ENCODE peak calls at places on chromosomes 12 and 14, in seven cellular contexts. L is K562, N is PC-3, B is GM23248, Y is fibroblast of lung, F is GM23338, Q is IMR-90. U is an unnamed sample.
A peak's percentile ranks its signal among the peaks of the same experiment; 100 is the strongest.

GRCh38 chr14:106377432-106377831 is 851.0 kb downstream of the TMEM121 start:
- DNase-seq in L (no peak), F (no peak), Y (no peak), B (no peak), Q (no peak), N (no peak), U (no peak)

GRCh38 chr14:88470542-88471440 is 84.0 kb downstream of the PTPN21 start:
- DNase-seq in B (peak; percentile 45), Y (peak; percentile 17), F (no peak), L (no peak), Q (peak; percentile 63), N (peak; percentile 54), U (peak; percentile 50)

GRCh38 chr14:56002876-56003625 is 115.2 kb upstream of the PELI2 start:
- DNase-seq in Y (no peak), F (peak; percentile 23), Q (no peak), L (no peak), N (no peak), B (no peak), U (no peak)

GRCh38 chr12:1054103-1054838 is 63.2 kb downstream of the ERC1 start:
- DNase-seq in F (peak; percentile 64), Q (no peak), L (no peak), N (no peak), B (no peak), Y (no peak), U (no peak)

GRCh38 chr12:124847675-124848074 is 16.0 kb downstream of the SCARB1 start:
- DNase-seq in B (peak; percentile 40), Y (no peak), F (no peak), Q (peak; percentile 50), L (no peak), N (no peak), U (peak; percentile 43)

GRCh38 chr12:16884056-16884455 is 278.1 kb upstream of the LMO3 start:
- DNase-seq in L (no peak), B (no peak), Q (no peak), F (no peak), Y (no peak), N (no peak), U (no peak)

GRCh38 chr14:32258574-32258973 is 55.5 kb upstream of the RNU6-8 start:
- DNase-seq in Q (no peak), Y (no peak), F (no peak), N (no peak), L (peak; percentile 11), B (peak; percentile 29), U (no peak)

GRCh38 chr12:121787063-121787774 is 6.3 kb downstream of the RHOF start:
- DNase-seq in N (peak; percentile 57), Y (no peak), Q (no peak), F (no peak), B (no peak), L (no peak), U (no peak)

GRCh38 chr12:115451151-115451784 is 767.3 kb upstream of the TBX3 start:
- DNase-seq in N (no peak), L (no peak), Y (no peak), B (no peak), F (no peak), Q (no peak), U (no peak)

GRCh38 chr12:131852551-131853299 is 24.5 kb downstream of the MMP17 start:
- DNase-seq in Y (no peak), L (no peak), F (no peak), B (peak; percentile 38), N (no peak), Q (peak; percentile 26), U (no peak)

GRCh38 chr12:102956738-102957338 is 636 bp upstream of the ASCL1 start:
- DNase-seq in N (no peak), F (no peak), Y (no peak), Q (no peak), B (no peak), L (no peak), U (no peak)

GRCh38 chr14:55099741-55100140 is 29.3 kb upstream of the LGALS3 start:
- DNase-seq in N (no peak), Q (peak; percentile 55), B (peak; percentile 43), F (no peak), L (no peak), Y (peak; percentile 85), U (no peak)

GRCh38 chr14:61718039-61718438 is 22.7 kb downstream of the HIF1A start:
- DNase-seq in Y (no peak), F (peak; percentile 47), L (no peak), Q (no peak), B (no peak), N (no peak), U (no peak)

GRCh38 chr14:81416981-81417380 is 16.9 kb upstream of the STON2 start:
- DNase-seq in F (no peak), L (peak; percentile 63), B (no peak), Q (no peak), N (no peak), Y (no peak), U (no peak)

GRCh38 chr14:84579292-84579691 is 950.7 kb upstream of the FLRT2 start:
- DNase-seq in B (no peak), F (no peak), Y (no peak), Q (no peak), L (no peak), N (no peak), U (no peak)

GRCh38 chr12:122355702-122356101 is 66.8 kb downstream of the CLIP1 start:
- DNase-seq in N (no peak), Q (no peak), Y (no peak), L (no peak), F (no peak), B (no peak), U (no peak)

DNA sequence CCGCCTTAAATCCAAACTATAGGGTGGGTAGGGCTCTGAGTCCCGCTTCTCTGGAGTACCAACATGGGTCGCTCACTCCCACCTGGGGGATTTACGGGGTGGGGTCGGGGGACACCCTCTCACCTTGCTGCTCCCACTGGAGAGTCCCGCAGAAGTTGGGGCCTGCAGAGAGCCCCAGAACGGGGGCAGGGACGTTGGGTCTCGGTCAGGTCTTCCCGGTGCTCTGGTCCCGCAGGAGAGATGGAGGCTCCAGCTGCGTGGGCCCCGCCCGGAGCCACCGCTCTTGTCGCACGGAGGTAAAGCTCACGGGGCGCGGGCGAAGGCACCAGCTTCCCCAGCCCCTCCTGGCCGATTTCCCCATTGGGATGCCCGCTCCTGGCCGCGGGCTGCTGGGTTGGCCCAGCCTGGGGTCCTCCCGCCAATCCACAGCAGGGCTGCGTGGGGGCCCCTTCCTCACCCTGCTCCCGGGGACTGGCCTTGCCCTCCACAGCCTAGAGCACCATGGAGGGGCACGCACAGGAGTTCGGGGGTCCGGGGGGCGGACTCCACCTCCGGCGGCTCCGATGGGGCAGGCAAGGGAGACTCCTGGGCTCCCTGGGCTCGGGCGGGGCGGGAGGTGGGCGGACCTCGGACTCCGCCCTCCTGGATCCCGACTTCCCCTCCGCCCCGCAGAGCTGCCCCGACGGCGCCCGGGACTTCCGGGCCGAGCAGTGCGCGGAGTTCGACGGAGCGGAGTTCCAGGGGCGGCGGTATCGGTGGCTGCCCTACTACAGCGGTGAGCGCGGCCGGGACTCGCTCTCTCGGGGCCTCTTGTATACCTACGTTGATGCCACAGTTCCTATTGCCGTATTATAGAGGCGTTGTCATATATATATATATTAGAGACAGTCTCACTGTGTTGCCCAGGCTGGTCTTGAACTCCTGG is 8.4 kb downstream of the PAPLN start:
- DNase-seq in F (peak; percentile 86), N (no peak), Q (no peak), B (no peak), L (peak; percentile 78), Y (no peak), U (peak; percentile 57)
- H3K4me3 ChIP-seq in F (peak overlapping the region; percentile 90), N (no peak overlapping the region), Q (peak overlapping the region; percentile 61), B (no peak overlapping the region), L (peak overlapping the region; percentile 58), Y (peak overlapping the region; percentile 61), U (peak overlapping the region; percentile 79)

DNA sequence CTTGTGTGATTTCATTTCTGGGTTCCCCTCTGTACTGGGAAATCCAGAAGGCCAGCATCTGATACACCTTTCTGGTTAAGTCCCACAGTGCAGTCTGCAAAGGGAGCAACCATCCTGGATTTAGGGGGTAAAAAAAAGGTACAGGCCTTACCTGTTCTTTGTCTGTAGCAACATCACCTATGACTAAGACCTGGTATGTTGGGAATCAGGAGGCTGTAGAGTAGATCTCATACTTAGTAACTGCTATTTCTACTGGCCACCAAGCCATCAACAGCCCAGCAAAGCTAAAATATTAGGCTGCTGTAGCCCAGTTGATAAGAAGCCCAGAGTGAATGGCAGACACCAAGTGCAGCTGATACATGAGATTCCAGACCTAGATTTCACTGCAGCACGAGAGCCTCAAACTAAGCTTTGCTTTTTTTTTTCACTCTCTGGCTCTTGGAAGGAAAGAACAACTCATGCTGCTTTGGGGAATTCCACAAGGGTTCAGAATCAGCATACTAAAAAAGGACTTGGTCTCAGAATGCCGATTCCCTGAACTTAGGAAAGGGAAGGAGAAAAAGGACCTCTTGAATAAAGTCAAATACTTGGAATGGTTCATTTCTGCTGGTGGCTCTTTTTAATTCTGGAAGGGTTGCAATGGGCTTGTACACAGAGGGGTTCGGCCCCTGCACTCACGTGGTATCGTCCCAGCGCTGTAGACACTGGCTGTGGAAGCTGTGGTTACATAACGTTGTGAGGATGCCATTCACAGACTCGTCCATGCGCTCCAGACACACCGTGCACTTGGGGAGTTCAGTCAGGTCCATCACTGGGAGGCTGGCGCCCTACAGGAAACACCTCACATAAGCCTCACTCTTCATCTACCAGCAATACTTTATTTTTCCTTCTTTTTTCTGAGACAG is 20.5 kb downstream of the BRAP start:
- DNase-seq in F (no peak), Q (no peak), B (no peak), L (no peak), Y (no peak), N (no peak), U (no peak)
- H3K36me3 ChIP-seq in F (peaks cover 30% of the 10 kb centered on the region), Q (peaks cover 44% of the 10 kb centered on the region), B (peaks cover 36% of the 10 kb centered on the region), L (peaks cover 72% of the 10 kb centered on the region), Y (peaks cover 6% of the 10 kb centered on the region), N (peaks cover 36% of the 10 kb centered on the region), U (peaks cover 7% of the 10 kb centered on the region)

DNA sequence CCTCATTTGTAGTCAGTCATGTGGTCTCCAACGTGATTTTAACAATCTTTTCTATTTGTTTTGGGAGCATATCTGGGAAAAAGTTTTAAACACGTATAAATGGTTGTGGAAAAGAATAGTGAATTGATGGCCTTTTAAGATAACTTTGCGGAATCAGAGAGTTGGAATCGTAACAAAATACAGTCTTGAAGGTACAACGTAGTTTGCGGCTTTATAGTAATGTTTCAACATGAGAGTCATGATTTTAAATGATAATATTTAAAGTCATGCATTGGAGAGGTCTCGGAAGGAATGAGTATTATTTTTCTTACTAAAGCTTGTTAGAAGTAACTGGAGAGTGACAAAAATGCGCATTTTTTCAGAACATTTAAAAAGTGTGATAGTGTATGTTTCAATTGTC is 1.6 kb downstream of the AEBP2 start:
- DNase-seq in L (no peak), Q (peak; percentile 40), F (no peak), Y (peak; percentile 19), N (no peak), B (peak; percentile 61), U (no peak)
- H2AFZ ChIP-seq in L (peak overlapping the region; percentile 68), Q (no peak overlapping the region), F (no peak overlapping the region), Y (no peak overlapping the region), N (peak overlapping the region; percentile 84), B (peak overlapping the region; percentile 87), U (peak overlapping the region; percentile 94)

DNA sequence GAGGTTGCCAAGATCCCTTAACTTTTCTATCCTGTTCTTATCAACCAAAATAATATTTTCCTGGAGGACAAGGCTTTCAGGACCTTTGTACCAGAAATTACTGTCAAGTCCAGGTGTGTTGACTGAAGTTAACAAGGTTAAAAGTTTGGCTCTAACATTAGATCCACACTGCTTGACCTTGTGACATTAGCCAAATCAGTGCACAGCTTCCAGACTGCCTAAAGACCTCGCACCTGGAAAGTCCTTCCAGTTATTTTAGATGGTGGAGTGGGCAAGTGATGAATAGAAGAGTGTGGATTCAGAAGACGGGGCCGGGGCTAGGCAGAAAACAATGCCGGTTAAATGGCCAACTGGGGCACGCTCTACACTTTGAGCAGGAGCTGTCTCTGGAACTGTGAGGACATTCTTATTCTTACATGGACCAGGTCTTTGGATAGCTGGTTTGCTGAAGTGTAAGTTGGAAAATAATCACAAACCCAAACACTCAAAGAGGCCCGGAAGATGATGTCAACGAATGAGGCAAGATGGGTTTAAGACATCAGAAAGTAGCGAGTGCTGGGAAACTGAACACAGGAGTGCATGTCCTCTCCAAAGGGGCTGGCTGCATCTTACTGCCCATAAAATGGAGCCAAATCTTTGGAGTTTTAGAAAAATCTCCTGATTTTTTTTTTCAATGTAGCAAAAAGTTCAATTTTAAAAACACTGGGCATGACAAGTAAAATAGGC is 56.3 kb downstream of the NIN start:
- DNase-seq in L (no peak), Q (peak; percentile 23), Y (peak; percentile 27), N (no peak), B (peak; percentile 67), F (no peak), U (no peak)
- H3K4me3 ChIP-seq in L (no peak overlapping the region), Q (no peak overlapping the region), Y (peak overlapping the region; percentile 21), N (peak overlapping the region; percentile 15), B (peak overlapping the region; percentile 53), F (no peak overlapping the region), U (no peak overlapping the region)

U was measured in mammary epithelial cell.